ENCODE peak calls at places on chromosomes 12 and 14, in five cellular contexts. C is H9, R is IMR-90, X is H1, O is trophoblast cell. I is an unnamed sample.

GRCh38 chr12:45336331-45336730 is 120.4 kb downstream of the ANO6 start:
- DNase-seq in C (no peak), R (peak), X (no peak), O (peak), I (no peak)

GRCh38 chr12:124100572-124101178 is 127.7 kb downstream of the ZNF664 start:
- DNase-seq in C (no peak), R (no peak), X (no peak), O (no peak), I (no peak)

GRCh38 chr12:113152835-113153814 is 3.6 kb downstream of the CFAP73 start:
- DNase-seq in C (peak), R (peak), X (peak), O (peak), I (no peak)

GRCh38 chr12:58309806-58310205 is 368.4 kb downstream of the ATP23 start:
- DNase-seq in C (no peak), R (no peak), X (no peak), O (no peak), I (no peak)

GRCh38 chr12:116547955-116548471 is 11.2 kb upstream of the MAP1LC3B2 start:
- DNase-seq in C (no peak), R (peak), X (no peak), O (peak), I (no peak)

GRCh38 chr14:35140718-35141581 is 18.6 kb downstream of the PRORP start:
- DNase-seq in C (no peak), R (peak), X (no peak), O (peak), I (no peak)

GRCh38 chr12:26870491-26871419 is 37.8 kb upstream of the ITPR2 start:
- DNase-seq in C (no peak), R (peak), X (no peak), O (peak), I (no peak)

GRCh38 chr12:50397122-50397650 is 777 bp upstream of the FAM186A start:
- DNase-seq in C (no peak), R (peak), X (no peak), O (peak), I (no peak)

GRCh38 chr12:116749884-116750283 is 11.8 kb downstream of the RNFT2 start:
- DNase-seq in C (peak), R (no peak), X (no peak), O (no peak), I (no peak)

GRCh38 chr14:57875296-57875695 is 9.4 kb upstream of the SLC35F4 start:
- DNase-seq in C (no peak), R (no peak), X (no peak), O (no peak), I (no peak)

GRCh38 chr14:46401066-46401465 is 250.5 kb downstream of the RPL10L start:
- DNase-seq in C (no peak), R (no peak), X (no peak), O (no peak), I (no peak)

GRCh38 chr12:91972896-91973295 is 172.8 kb downstream of the BTG1 start:
- DNase-seq in C (no peak), R (no peak), X (no peak), O (no peak), I (no peak)

GRCh38 chr14:90105756-90106155 is 44.0 kb downstream of the KCNK13 start:
- DNase-seq in C (no peak), R (no peak), X (no peak), O (no peak), I (no peak)

GRCh38 chr12:29889737-29890136 is 106.0 kb upstream of the TMTC1 start:
- DNase-seq in C (peak), R (peak), X (peak), O (no peak), I (peak)

GRCh38 chr14:24051162-24051788 is 534 bp upstream of the CARMIL3 start:
- DNase-seq in C (peak), R (no peak), X (no peak), O (no peak), I (no peak)

GRCh38 chr14:69079188-69079742 is 73.7 kb downstream of the DCAF5 start:
- DNase-seq in C (no peak), R (peak), X (no peak), O (peak), I (no peak)

GRCh38 chr12:114662512-114663177 is 21.3 kb downstream of the TBX3 start:
- DNase-seq in C (peak), R (peak), X (no peak), O (peak), I (no peak)

GRCh38 chr14:50410921-50411320 is 14.2 kb upstream of the CDKL1 start:
- DNase-seq in C (no peak), R (peak), X (no peak), O (no peak), I (no peak)

GRCh38 chr12:119802472-119802871 is 74.6 kb downstream of the CIT start:
- DNase-seq in C (no peak), R (peak), X (no peak), O (no peak), I (no peak)

GRCh38 chr12:93587601-93588000 is 15.1 kb downstream of the SOCS2 start:
- DNase-seq in C (no peak), R (no peak), X (no peak), O (no peak), I (no peak)

GRCh38 chr14:22689186-22689585 is 45.0 kb upstream of the OR6J1 start:
- DNase-seq in C (no peak), R (peak), X (no peak), O (peak), I (no peak)

GRCh38 chr12:95663525-95663924 is 112.2 kb upstream of the USP44 start:
- DNase-seq in C (no peak), R (no peak), X (no peak), O (peak), I (no peak)

GRCh38 chr14:20630340-20631022 is 11.0 kb downstream of the OR6S1 start:
- DNase-seq in C (peak), R (peak), X (no peak), O (peak), I (no peak)

GRCh38 chr14:68147331-68147730 is 327.8 kb downstream of the RAD51B start:
- DNase-seq in C (no peak), R (no peak), X (no peak), O (no peak), I (no peak)

GRCh38 chr14:99148861-99149610 is 123.0 kb downstream of the BCL11B start:
- DNase-seq in C (no peak), R (no peak), X (no peak), O (no peak), I (no peak)

GRCh38 chr14:95504135-95505029 is 12.1 kb downstream of the SYNE3 start:
- DNase-seq in C (no peak), R (peak), X (no peak), O (peak), I (no peak)

GRCh38 chr14:67607646-67608045 is 7.6 kb upstream of the PIGH start:
- DNase-seq in C (no peak), R (no peak), X (no peak), O (no peak), I (no peak)

GRCh38 chr12:12788675-12789368 is 3.4 kb downstream of the APOLD1 start:
- DNase-seq in C (peak), R (peak), X (no peak), O (peak), I (peak)

GRCh38 chr14:93281937-93282336 is 50.9 kb downstream of the BTBD7 start:
- DNase-seq in C (no peak), R (peak), X (no peak), O (peak), I (no peak)

GRCh38 chr14:68470361-68470760 is 322.5 kb downstream of the ZFP36L1 start:
- DNase-seq in C (no peak), R (no peak), X (no peak), O (peak), I (no peak)

GRCh38 chr14:68210729-68211299 is 391.2 kb downstream of the RAD51B start:
- DNase-seq in C (no peak), R (peak), X (no peak), O (peak), I (no peak)

GRCh38 chr14:30751646-30752416 is 122.5 kb upstream of the COCH start:
- DNase-seq in C (no peak), R (no peak), X (no peak), O (peak), I (no peak)

GRCh38 chr12:49364989-49365388 is 2.3 kb upstream of the SPATS2 start:
- DNase-seq in C (no peak), R (peak), X (no peak), O (peak), I (no peak)

GRCh38 chr12:49368240-49368600 is 958 bp downstream of the SPATS2 start:
- DNase-seq in C (no peak), R (no peak), X (no peak), O (no peak), I (no peak)

GRCh38 chr12:49367381-49368239 is at the start of gene SPATS2:
- DNase-seq in C (peak), R (no peak), X (no peak), O (no peak), I (no peak)

GRCh38 chr12:49365542-49365941 is 1.7 kb upstream of the SPATS2 start:
- DNase-seq in C (no peak), R (peak), X (no peak), O (peak), I (no peak)

GRCh38 chr12:49366652-49367380 is 446 bp upstream of the SPATS2 start:
- DNase-seq in C (peak), R (peak), X (peak), O (peak), I (peak)
- H3K23ac ChIP-seq in C (no peak), R (peak), X (no peak), O (no peak), I (peak)

GRCh38 chr14:91509083-91509877 is 830 bp downstream of the PPP4R3A start:
- DNase-seq in C (peak), R (no peak), X (no peak), O (peak), I (no peak)
- H3K14ac ChIP-seq in C (peak), R (peak), X (no peak), O (peak), I (peak)

GRCh38 chr12:5456906-5457305 is 25.0 kb downstream of the NTF3 start:
- DNase-seq in C (no peak), R (peak), X (no peak), O (peak), I (no peak)
- H2AFZ ChIP-seq in C (no peak), R (peak), X (no peak), O (peak), I (peak)

GRCh38 chr12:104738841-104739642 is 219.0 kb downstream of the SLC41A2 start:
- DNase-seq in C (no peak), R (no peak), X (no peak), O (no peak), I (no peak)
- H3K23ac ChIP-seq in C (no peak), R (no peak), X (no peak), O (no peak), I (no peak)

GRCh38 chr14:77026930-77027537 is 1.5 kb downstream of the IRF2BPL start:
- DNase-seq in C (no peak), R (peak), X (no peak), O (peak), I (peak)
- H3K14ac ChIP-seq in C (peak), R (no peak), X (no peak), O (peak), I (peak)

DNA sequence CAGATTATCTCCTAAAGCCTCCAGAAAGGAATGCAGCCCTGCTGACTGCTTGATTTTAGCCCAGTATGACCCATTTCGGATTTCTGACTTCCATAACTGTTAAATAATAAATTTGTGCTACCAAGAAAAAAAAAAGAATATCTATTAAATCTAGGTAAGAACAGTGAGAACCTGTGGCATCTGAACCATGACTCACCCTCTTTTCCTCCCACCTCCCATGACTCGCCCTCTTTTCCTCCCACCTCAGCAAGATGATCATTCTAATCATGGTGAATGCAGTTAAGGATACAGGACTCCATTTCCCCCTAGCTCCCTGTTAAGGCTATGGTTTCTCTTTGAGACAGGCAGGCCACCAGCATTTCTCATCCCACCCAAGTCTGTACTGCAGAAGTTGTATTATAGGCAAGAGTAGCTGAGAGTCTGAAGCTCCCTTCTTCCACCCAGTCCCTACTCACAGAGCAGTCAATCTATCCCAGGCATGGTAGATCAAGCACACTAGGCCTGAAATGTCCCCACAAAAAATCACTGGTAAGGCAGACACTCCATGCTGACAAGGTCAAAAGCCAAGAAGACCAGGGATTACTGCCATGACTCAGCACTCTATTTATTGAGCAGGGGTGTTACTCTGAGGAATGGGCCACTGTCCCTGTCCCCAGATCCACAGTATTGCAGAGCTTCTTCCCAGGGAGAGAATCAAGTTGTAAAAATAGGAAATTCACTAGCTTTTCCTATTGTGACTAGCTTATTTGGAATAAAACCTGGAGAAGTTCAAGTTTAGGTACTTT is 188.9 kb downstream of the ADAMTS20 start:
- DNase-seq in C (no peak), R (peak), X (no peak), O (no peak), I (no peak)
- H2AFZ ChIP-seq in C (no peak), R (no peak), X (no peak), O (no peak), I (peak)

I was measured in neuronal stem cell.